ENCODE peak calls at places on chromosomes 3 and 15, in eight cellular contexts. Y is keratinocyte, G is heart left ventricle, V is AG04450, T is right lobe of liver, W is PC-3, B is thyroid gland, I is upper lobe of left lung. O is an unnamed sample. For H3K9me3, the result is how much of the 10 kb centered on the place peaks cover.

GRCh38 chr15:75202251-75203016 is 752 bp downstream of the C15orf39 start:
- DNase-seq in V (peak), T (peak), B (peak), Y (no peak), G (peak), W (peak), I (peak), O (peak)

GRCh38 chr3:197372076-197372661 is 73.8 kb upstream of the DLG1 start:
- DNase-seq in B (peak), V (peak), G (no peak), Y (peak), W (peak), T (no peak), I (no peak), O (no peak)

GRCh38 chr3:125141596-125142417 is 70.7 kb downstream of the SLC12A8 start:
- DNase-seq in W (no peak), Y (no peak), V (no peak), I (peak), T (peak), G (peak), B (no peak), O (peak)

GRCh38 chr3:57152150-57152549 is 13.0 kb downstream of the IL17RD start:
- DNase-seq in W (no peak), Y (no peak), I (peak), G (no peak), T (no peak), V (no peak), B (peak), O (no peak)

GRCh38 chr3:147424325-147424910 is 15.3 kb downstream of the ZIC1 start:
- DNase-seq in V (no peak), T (no peak), I (peak), B (no peak), Y (no peak), G (no peak), W (no peak), O (no peak)

GRCh38 chr3:98801042-98801747 is 38.1 kb downstream of the ST3GAL6 start:
- DNase-seq in I (no peak), T (no peak), Y (no peak), V (no peak), G (no peak), W (no peak), B (no peak), O (no peak)

GRCh38 chr15:70492240-70493177 is 270.8 kb downstream of the UACA start:
- DNase-seq in I (peak), Y (no peak), T (peak), G (peak), W (peak), B (no peak), V (no peak), O (peak)

GRCh38 chr3:14223595-14223994 is 45.0 kb downstream of the LSM3 start:
- DNase-seq in B (no peak), Y (no peak), V (no peak), I (no peak), T (no peak), G (no peak), W (peak), O (no peak)

GRCh38 chr3:64266065-64266874 is 41.0 kb upstream of the PRICKLE2 start:
- DNase-seq in T (no peak), G (no peak), Y (no peak), W (peak), I (no peak), B (peak), V (peak), O (no peak)

GRCh38 chr3:2098398-2099027 is at the start of gene CNTN4:
- DNase-seq in Y (no peak), B (peak), W (no peak), G (peak), V (no peak), T (peak), I (peak), O (no peak)

GRCh38 chr3:46812237-46812791 is 50.9 kb downstream of the MYL3 start:
- DNase-seq in T (peak), V (no peak), I (peak), B (peak), W (no peak), Y (peak), G (peak), O (peak)

GRCh38 chr15:65909831-65910230 is 40.5 kb downstream of the RAB11A start:
- DNase-seq in T (no peak), I (no peak), G (no peak), V (no peak), W (no peak), Y (no peak), B (no peak), O (no peak)

GRCh38 chr15:26628879-26629529 is 143.9 kb downstream of the GABRB3 start:
- DNase-seq in T (peak), Y (peak), B (peak), G (peak), I (peak), W (peak), V (no peak), O (no peak)

GRCh38 chr3:173465112-173465511 is 67.6 kb downstream of the NLGN1 start:
- DNase-seq in I (no peak), V (no peak), Y (no peak), G (no peak), W (peak), B (no peak), T (no peak), O (no peak)

GRCh38 chr3:65425880-65426279 is 612.8 kb downstream of the MAGI1 start:
- DNase-seq in T (no peak), Y (no peak), V (no peak), W (peak), G (no peak), I (no peak), B (no peak), O (no peak)

GRCh38 chr15:84604804-84605203 is 4.0 kb downstream of the ZSCAN2 start:
- DNase-seq in I (no peak), T (no peak), B (no peak), G (no peak), Y (no peak), W (no peak), V (no peak), O (no peak)

GRCh38 chr15:95296626-95297025 is 1033.9 kb upstream of the NR2F2 start:
- DNase-seq in T (no peak), G (no peak), Y (no peak), B (no peak), I (no peak), W (no peak), V (no peak), O (no peak)

GRCh38 chr3:172659246-172660002 is 51.4 kb downstream of the NCEH1 start:
- DNase-seq in Y (no peak), W (peak), V (no peak), T (no peak), B (no peak), G (no peak), I (no peak), O (no peak)

GRCh38 chr15:63826513-63826912 is 7.2 kb downstream of the HERC1 start:
- DNase-seq in T (no peak), I (no peak), V (no peak), Y (no peak), B (no peak), W (peak), G (no peak), O (no peak)

GRCh38 chr3:48695113-48695753 is 9.5 kb upstream of the NCKIPSD start:
- DNase-seq in G (peak), B (peak), W (no peak), Y (no peak), I (no peak), T (no peak), V (no peak), O (no peak)

GRCh38 chr3:99418709-99419108 is 219.7 kb upstream of the COL8A1 start:
- DNase-seq in B (no peak), G (no peak), Y (no peak), T (no peak), V (no peak), I (no peak), W (no peak), O (no peak)

GRCh38 chr3:182692021-182692420 is 101.3 kb upstream of the ATP11B start:
- DNase-seq in T (no peak), I (peak), V (no peak), W (no peak), Y (no peak), B (peak), G (no peak), O (no peak)

GRCh38 chr3:48270306-48270705 is 29.4 kb downstream of the ZNF589 start:
- DNase-seq in V (no peak), Y (no peak), I (no peak), W (no peak), G (no peak), B (no peak), T (no peak), O (no peak)

GRCh38 chr3:150495563-150496168 is 50.6 kb downstream of the SERP1 start:
- DNase-seq in I (no peak), Y (no peak), B (no peak), G (no peak), W (peak), V (peak), T (no peak), O (no peak)

GRCh38 chr3:28577941-28578340 is 229.3 kb upstream of the AZI2 start:
- DNase-seq in W (no peak), G (no peak), Y (no peak), V (no peak), B (no peak), I (no peak), T (no peak), O (no peak)

GRCh38 chr3:146817705-146818104 is 212.6 kb upstream of the PLSCR5 start:
- DNase-seq in Y (no peak), T (no peak), B (no peak), V (no peak), I (no peak), W (peak), G (no peak), O (no peak)

GRCh38 chr15:100842756-100843730 is 36.6 kb upstream of the ALDH1A3 start:
- DNase-seq in T (no peak), Y (no peak), W (peak), V (peak), B (no peak), G (no peak), I (no peak), O (no peak)

GRCh38 chr3:44734646-44735168 is 5.3 kb downstream of the ZNF501 start:
- DNase-seq in V (no peak), W (no peak), B (no peak), T (no peak), I (no peak), Y (no peak), G (no peak), O (no peak)

GRCh38 chr3:44729384-44729910 is at the start of gene ZNF501:
- DNase-seq in T (peak), I (peak), W (no peak), G (peak), Y (peak), V (peak), B (peak), O (peak)
- H3K9me3 ChIP-seq in T (under half), I (half or more), W (half or more), G (under half), Y (under half), V (half or more), B (under half), O (half or more)

GRCh38 chr15:59688888-59689625 is at the start of gene BNIP2:
- DNase-seq in I (peak), T (peak), Y (peak), B (peak), G (peak), V (peak), W (peak), O (peak)
- TF ChIP-seq CTCF in I (peak), T (no peak), Y (no peak), B (no peak), G (no peak), V (no peak), W (no peak), O (no peak)

DNA sequence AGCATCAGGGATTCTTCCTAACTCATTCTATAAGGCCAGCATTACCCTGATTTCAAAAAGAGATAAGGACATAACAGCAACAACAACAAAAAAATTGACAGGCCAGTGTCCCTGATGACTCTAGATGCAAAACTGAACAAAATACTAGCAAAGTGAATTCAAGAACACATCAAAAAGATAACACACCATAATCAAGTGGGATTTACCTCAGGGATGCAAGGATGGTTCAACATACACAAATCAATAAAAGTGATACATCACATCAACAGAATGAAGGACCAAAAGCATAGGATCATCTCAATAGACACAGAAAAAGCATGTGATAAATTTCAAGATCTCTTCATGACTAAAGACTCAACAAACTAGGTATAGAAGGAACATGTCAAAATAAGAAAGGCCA is 119.6 kb downstream of the STT3B start:
- DNase-seq in Y (no peak), V (no peak), T (no peak), W (no peak), G (no peak), I (no peak), B (no peak), O (no peak)
- H3K9me3 ChIP-seq in Y (under half), V (under half), T (under half), W (under half), G (under half), I (under half), B (under half), O (half or more)

GRCh38 chr15:92629975-92630626 is 25.5 kb downstream of the FAM174B start:
- DNase-seq in G (no peak), I (no peak), V (no peak), Y (no peak), B (no peak), W (no peak), T (no peak), O (no peak)

GRCh38 chr15:92629276-92629974 is 26.1 kb downstream of the FAM174B start:
- DNase-seq in B (no peak), V (no peak), T (no peak), W (no peak), I (no peak), Y (no peak), G (no peak), O (no peak)

GRCh38 chr15:92633001-92633400 is 22.6 kb downstream of the FAM174B start:
- DNase-seq in G (no peak), V (no peak), T (no peak), B (no peak), I (no peak), W (no peak), Y (no peak), O (no peak)

GRCh38 chr15:92633418-92633817 is 22.2 kb downstream of the FAM174B start:
- DNase-seq in W (no peak), B (no peak), I (no peak), T (no peak), Y (no peak), V (no peak), G (no peak), O (no peak)

GRCh38 chr15:92631721-92632120 is 23.9 kb downstream of the FAM174B start:
- DNase-seq in B (no peak), G (no peak), V (no peak), Y (no peak), W (peak), I (no peak), T (no peak), O (no peak)
- TF ChIP-seq CTCF in B (no peak), G (no peak), V (no peak), Y (no peak), W (peak), I (no peak), T (no peak), O (no peak)

GRCh38 chr3:196008929-196009328 is 73.0 kb downstream of the TFRC start:
- DNase-seq in Y (no peak), G (no peak), I (peak), V (no peak), B (no peak), W (no peak), T (no peak), O (no peak)

GRCh38 chr3:196008387-196008786 is 73.5 kb downstream of the TFRC start:
- DNase-seq in I (no peak), T (no peak), W (no peak), G (no peak), Y (no peak), V (no peak), B (no peak), O (no peak)

GRCh38 chr3:195999896-196000295 is 82.0 kb downstream of the TFRC start:
- DNase-seq in B (no peak), V (no peak), Y (no peak), G (no peak), W (no peak), T (no peak), I (peak), O (no peak)

GRCh38 chr3:196007744-196008143 is 74.1 kb downstream of the TFRC start:
- DNase-seq in T (no peak), B (no peak), V (no peak), G (no peak), Y (no peak), W (no peak), I (peak), O (no peak)

GRCh38 chr3:196003611-196004010 is 78.3 kb downstream of the TFRC start:
- DNase-seq in G (no peak), T (no peak), W (no peak), I (no peak), Y (no peak), V (no peak), B (no peak), O (no peak)
- H3K9me3 ChIP-seq in G (under half), T (under half), W (under half), I (under half), Y (under half), V (under half), B (under half), O (under half)

DNA sequence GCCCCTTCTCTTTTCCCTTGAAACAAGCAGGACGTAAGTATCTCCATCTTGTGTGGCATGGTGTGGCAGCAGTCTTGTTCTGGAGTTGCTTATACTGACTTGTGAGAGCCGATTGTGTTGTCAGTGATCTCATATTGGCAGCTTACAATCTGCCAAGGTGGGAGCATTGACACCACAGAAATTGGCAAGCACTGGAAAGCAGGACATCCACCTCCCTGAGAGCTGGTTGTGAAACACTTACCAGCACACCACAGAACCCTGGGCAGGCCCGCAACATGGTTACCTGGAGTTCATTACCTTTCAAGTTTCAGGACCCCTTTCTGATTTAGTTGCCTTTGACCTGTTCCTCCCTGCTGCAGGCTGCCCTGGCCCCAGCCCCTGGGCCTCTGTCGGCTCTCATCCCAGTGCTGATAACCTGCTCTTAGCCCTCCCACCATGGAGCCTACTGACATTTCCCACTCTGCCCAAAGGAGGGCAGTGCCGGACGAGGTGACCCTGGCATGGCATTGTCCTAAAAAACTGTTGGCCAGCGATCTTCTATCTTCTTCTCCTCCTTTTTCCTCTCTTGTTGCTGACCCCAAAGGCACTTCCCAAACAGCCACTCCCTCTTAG is 10.6 kb upstream of the ATP2B2 start:
- DNase-seq in G (no peak), V (no peak), Y (no peak), T (no peak), I (no peak), B (no peak), W (peak), O (no peak)
- TF ChIP-seq CTCF in G (no peak), V (no peak), Y (no peak), T (peak), I (no peak), B (no peak), W (peak), O (no peak)

DNA sequence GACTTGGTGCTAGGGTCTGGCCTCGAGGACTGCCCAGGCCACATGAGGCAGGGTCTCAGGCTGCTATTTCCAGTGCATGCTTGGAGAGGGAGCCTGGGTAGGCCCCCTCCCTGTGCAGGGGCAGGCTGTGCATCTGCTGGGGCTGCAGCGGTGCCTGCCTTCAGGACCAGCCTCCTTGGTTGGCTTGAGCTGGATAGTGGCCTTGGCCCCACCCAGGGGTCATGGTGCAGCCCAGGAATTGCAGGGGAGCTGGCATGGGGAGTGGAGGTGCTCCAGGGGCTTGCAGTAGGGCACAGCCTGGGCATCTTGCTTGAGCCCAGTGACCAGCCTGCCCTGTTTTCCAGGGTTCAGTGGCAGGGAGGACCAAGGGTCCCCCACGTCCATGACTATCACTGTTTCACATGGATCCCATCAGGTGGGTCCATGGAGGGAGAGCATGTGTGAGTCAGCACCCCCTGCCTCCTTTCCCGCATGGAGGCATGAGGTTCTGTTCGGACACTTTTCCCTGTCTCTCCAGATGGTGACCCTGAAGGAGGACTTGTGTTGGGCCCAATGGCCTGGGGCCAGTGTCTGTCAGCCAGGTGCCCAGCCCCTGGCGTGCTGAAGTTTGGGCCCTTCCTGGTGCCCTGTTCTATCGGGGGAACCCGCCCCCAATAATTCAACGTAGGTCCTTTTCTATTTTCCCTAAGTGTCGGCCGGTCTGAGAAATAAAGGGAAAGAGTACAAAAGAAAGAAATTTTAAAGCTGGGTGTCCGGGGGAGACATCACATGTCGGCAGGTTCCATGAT is 218.6 kb downstream of the SNRPN start:
- DNase-seq in V (no peak), B (no peak), I (peak), T (peak), W (no peak), Y (no peak), G (no peak), O (no peak)
- H3K9me3 ChIP-seq in V (half or more), B (under half), I (under half), T (under half), W (under half), Y (under half), G (under half), O (under half)

GRCh38 chr3:159266779-159267178 is 464.9 kb downstream of the MFSD1 start:
- DNase-seq in I (no peak), B (peak), Y (no peak), T (no peak), V (no peak), G (no peak), W (peak), O (no peak)
- TF ChIP-seq CTCF in I (no peak), B (no peak), Y (peak), T (peak), V (no peak), G (peak), W (peak), O (no peak)